ENCODE peak calls at places on chromosomes 4 and X, in six cellular contexts. One of them, this sample, is unnamed.

GRCh38 chrX:122582280-122582679 is 601.8 kb upstream of the GRIA3 start:
- DNase-seq in HepG2: no peak
- DNase-seq in K562: no peak
- DNase-seq in GM12878: no peak
- DNase-seq in H1: no peak
- DNase-seq in SK-N-SH: no peak
- DNase-seq in this sample: no peak

GRCh38 chr4:48635310-48635709 is 144.8 kb downstream of the FRYL start:
- DNase-seq in K562: no peak
- DNase-seq in GM12878: no peak
- DNase-seq in HepG2: peak; percentile 9
- DNase-seq in H1: no peak
- DNase-seq in SK-N-SH: no peak
- DNase-seq in this sample: no peak

GRCh38 chrX:50893466-50893865 is 17.1 kb upstream of the BMP15 start:
- DNase-seq in K562: no peak
- DNase-seq in SK-N-SH: no peak
- DNase-seq in H1: no peak
- DNase-seq in GM12878: no peak
- DNase-seq in HepG2: no peak
- DNase-seq in this sample: no peak

GRCh38 chrX:107626916-107627315 is 1.4 kb upstream of the PRPS1 start:
- DNase-seq in GM12878: no peak
- DNase-seq in K562: no peak
- DNase-seq in SK-N-SH: no peak
- DNase-seq in HepG2: no peak
- DNase-seq in H1: no peak
- DNase-seq in this sample: no peak

GRCh38 chrX:125205084-125205917 is 114.4 kb upstream of the TEX13C start:
- DNase-seq in GM12878: no peak
- DNase-seq in SK-N-SH: peak; percentile 33
- DNase-seq in H1: peak; percentile 57
- DNase-seq in HepG2: no peak
- DNase-seq in K562: no peak
- DNase-seq in this sample: peak; percentile 27

GRCh38 chr4:113232194-113232593 is 182.7 kb downstream of the ANK2 start:
- DNase-seq in H1: no peak
- DNase-seq in SK-N-SH: no peak
- DNase-seq in HepG2: no peak
- DNase-seq in K562: no peak
- DNase-seq in GM12878: no peak
- DNase-seq in this sample: no peak

GRCh38 chr4:159097144-159097543 is 5.7 kb upstream of the RAPGEF2 start:
- DNase-seq in GM12878: no peak
- DNase-seq in SK-N-SH: no peak
- DNase-seq in HepG2: no peak
- DNase-seq in K562: no peak
- DNase-seq in H1: no peak
- DNase-seq in this sample: no peak

GRCh38 chr4:25770844-25771243 is 91.9 kb downstream of the SEL1L3 start:
- DNase-seq in HepG2: no peak
- DNase-seq in GM12878: no peak
- DNase-seq in H1: no peak
- DNase-seq in SK-N-SH: no peak
- DNase-seq in K562: no peak
- DNase-seq in this sample: no peak

GRCh38 chrX:112849010-112849409 is 8.4 kb upstream of the AMOT start:
- DNase-seq in HepG2: no peak
- DNase-seq in K562: no peak
- DNase-seq in GM12878: no peak
- DNase-seq in H1: no peak
- DNase-seq in SK-N-SH: peak; percentile 30
- DNase-seq in this sample: no peak

GRCh38 chr4:25345880-25346279 is 31.2 kb upstream of the ANAPC4 start:
- DNase-seq in K562: no peak
- DNase-seq in SK-N-SH: no peak
- DNase-seq in H1: no peak
- DNase-seq in HepG2: no peak
- DNase-seq in GM12878: no peak
- DNase-seq in this sample: no peak

GRCh38 chr4:169229571-169230028 is 41.2 kb downstream of the SH3RF1 start:
- DNase-seq in K562: no peak
- DNase-seq in H1: no peak
- DNase-seq in GM12878: no peak
- DNase-seq in HepG2: no peak
- DNase-seq in SK-N-SH: no peak
- DNase-seq in this sample: no peak

GRCh38 chr4:170259631-170260153 is 169.9 kb upstream of the AADAT start:
- DNase-seq in SK-N-SH: peak; percentile 61
- DNase-seq in GM12878: peak; percentile 65
- DNase-seq in K562: peak; percentile 62
- DNase-seq in H1: peak; percentile 89
- DNase-seq in HepG2: peak; percentile 92
- DNase-seq in this sample: peak; percentile 87

GRCh38 chr4:509374-509676 is 10.3 kb downstream of the PIGG start:
- DNase-seq in H1: no peak
- DNase-seq in GM12878: no peak
- DNase-seq in K562: no peak
- DNase-seq in HepG2: no peak
- DNase-seq in SK-N-SH: no peak
- DNase-seq in this sample: no peak

DNA sequence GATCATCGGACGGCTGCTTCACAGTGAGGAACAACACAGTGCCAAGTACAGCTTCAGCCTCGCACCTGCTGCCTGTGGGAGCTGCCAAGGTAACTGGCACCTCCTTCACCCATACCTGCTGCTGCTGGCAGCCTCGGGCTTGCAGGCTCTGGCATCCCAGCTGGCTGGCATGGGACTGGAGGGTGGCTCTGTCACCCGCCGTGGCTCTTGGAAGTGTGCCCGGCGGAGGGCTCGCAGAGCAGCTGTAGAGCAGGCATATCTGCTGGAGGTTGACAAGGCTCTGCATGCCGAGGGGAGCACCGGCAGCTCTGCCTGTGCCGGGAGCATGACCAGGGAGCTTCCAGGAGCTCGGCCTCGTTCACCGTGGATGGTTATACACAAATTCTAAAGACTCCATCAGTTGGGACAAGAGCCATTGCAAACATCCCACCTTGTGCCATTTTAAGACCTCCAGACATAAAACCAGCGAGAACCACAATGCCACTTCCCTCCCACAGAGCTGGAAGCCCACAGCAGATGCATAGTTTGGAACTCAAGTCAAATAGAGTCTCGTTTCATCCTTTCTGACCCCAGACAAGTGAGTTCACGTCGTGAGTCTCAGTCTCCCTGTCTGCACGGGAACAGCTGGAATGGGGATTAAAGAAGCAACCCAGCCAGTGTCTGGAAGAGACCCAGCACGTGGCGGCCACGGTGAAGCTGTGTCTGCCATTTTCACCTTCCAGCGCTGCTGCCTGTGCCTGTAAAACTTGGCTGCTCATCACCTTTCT is 84.3 kb upstream of the PSAPL1 start:
- DNase-seq in SK-N-SH: peak; percentile 84
- DNase-seq in K562: no peak
- DNase-seq in H1: no peak
- DNase-seq in HepG2: no peak
- DNase-seq in GM12878: no peak
- DNase-seq in this sample: no peak
- TF ChIP-seq CTCF in SK-N-SH: no peak
- TF ChIP-seq CTCF in K562: no peak
- TF ChIP-seq CTCF in H1: no peak
- TF ChIP-seq CTCF in HepG2: no peak
- TF ChIP-seq CTCF in GM12878: no peak
- TF ChIP-seq CTCF in this sample: no peak

DNA sequence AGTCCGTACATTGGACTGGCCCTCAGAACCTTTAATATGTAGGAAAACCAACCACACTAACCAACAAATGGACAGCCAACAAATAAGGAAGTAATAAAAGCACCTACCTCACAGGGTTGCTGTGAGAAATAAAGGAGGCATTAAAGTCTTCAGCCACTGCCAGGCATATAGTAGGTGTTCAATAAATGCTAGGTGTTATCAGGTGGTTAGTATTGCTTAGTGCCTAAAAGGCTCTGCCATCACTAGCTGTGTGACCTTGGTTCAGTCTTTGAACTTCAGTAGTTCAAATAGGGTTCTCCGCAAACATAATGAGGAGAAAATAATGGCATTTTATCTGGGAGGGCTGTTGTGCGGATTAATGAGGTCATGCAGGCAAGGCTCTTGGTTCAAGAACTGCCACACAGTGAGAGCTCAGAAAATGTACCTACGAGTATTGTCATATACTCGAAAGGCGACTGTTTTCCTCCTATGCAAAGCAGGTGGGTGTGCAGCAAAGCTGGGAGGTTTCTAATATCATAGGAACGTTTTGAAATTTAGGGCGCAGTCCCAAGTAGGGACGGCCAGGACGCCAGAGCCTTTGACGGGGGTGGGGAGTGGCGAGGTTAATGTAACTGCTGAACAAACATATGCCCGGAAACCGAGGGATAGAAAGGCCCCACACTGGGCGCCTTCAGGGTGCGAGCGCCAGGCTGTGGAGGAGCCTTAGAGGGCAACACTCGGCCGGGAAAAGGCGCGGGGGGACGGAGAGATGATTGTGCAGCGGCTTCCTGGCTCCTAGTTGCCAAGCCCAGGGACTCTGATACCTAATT is 7.0 kb upstream of the GSX2 start:
- DNase-seq in HepG2: no peak
- DNase-seq in K562: no peak
- DNase-seq in H1: no peak
- DNase-seq in SK-N-SH: no peak
- DNase-seq in GM12878: no peak
- DNase-seq in this sample: no peak
- H3K4me3 ChIP-seq in HepG2: no peak overlapping the region
- H3K4me3 ChIP-seq in K562: no peak overlapping the region
- H3K4me3 ChIP-seq in H1: peak overlapping the region; percentile 29
- H3K4me3 ChIP-seq in SK-N-SH: no peak overlapping the region
- H3K4me3 ChIP-seq in GM12878: no peak overlapping the region
- H3K4me3 ChIP-seq in this sample: no peak overlapping the region

GRCh38 chrX:85375333-85375738 is 4.1 kb downstream of the POF1B start:
- DNase-seq in SK-N-SH: peak; percentile 30
- DNase-seq in H1: no peak
- DNase-seq in GM12878: no peak
- DNase-seq in HepG2: no peak
- DNase-seq in K562: no peak
- DNase-seq in this sample: no peak

GRCh38 chrX:85381602-85382001 is 2.1 kb upstream of the POF1B start:
- DNase-seq in GM12878: no peak
- DNase-seq in H1: no peak
- DNase-seq in SK-N-SH: no peak
- DNase-seq in K562: no peak
- DNase-seq in HepG2: no peak
- DNase-seq in this sample: no peak

GRCh38 chrX:85379174-85379907 is at the start of gene POF1B:
- DNase-seq in HepG2: no peak
- DNase-seq in H1: no peak
- DNase-seq in SK-N-SH: no peak
- DNase-seq in K562: no peak
- DNase-seq in GM12878: peak; percentile 23
- DNase-seq in this sample: no peak
- TF ChIP-seq GABPA in HepG2: no peak
- TF ChIP-seq GABPA in H1: no peak
- TF ChIP-seq GABPA in SK-N-SH: no peak
- TF ChIP-seq GABPA in K562: no peak
- TF ChIP-seq GABPA in GM12878: no peak
- TF ChIP-seq GABPA in this sample: no peak

DNA sequence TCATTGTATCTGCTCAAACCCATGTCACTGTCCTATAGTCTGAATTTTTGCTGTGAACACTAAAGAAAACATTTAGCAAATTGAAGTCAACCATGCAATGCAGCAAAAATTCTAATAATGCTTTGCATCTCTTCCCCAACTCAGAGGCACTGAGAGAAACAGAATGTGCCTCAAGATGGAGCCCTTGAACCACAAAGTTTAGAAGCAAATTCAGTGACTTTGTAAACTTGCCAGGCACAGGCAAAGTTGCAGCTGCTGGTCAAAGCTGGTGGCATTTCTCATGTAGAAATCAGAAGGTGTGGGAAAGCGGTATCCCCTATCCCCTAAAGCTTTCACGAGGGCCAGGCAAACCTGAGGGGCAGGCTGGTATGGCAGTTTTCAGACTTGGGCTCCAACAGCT is 121.7 kb upstream of the DIPK2B start:
- DNase-seq in K562: no peak
- DNase-seq in H1: peak; percentile 39
- DNase-seq in SK-N-SH: no peak
- DNase-seq in GM12878: no peak
- DNase-seq in HepG2: peak; percentile 37
- DNase-seq in this sample: peak; percentile 1
- TF ChIP-seq CTCF in K562: no peak
- TF ChIP-seq CTCF in H1: no peak
- TF ChIP-seq CTCF in SK-N-SH: peak; percentile 84
- TF ChIP-seq CTCF in GM12878: peak; percentile 25
- TF ChIP-seq CTCF in HepG2: peak; percentile 60
- TF ChIP-seq CTCF in this sample: no peak

GRCh38 chr4:139973611-139974010 is 180.4 kb downstream of the MAML3 start:
- DNase-seq in GM12878: no peak
- DNase-seq in K562: no peak
- DNase-seq in HepG2: no peak
- DNase-seq in H1: no peak
- DNase-seq in SK-N-SH: no peak
- DNase-seq in this sample: no peak

GRCh38 chr4:139968831-139969230 is 185.2 kb downstream of the MAML3 start:
- DNase-seq in H1: no peak
- DNase-seq in SK-N-SH: no peak
- DNase-seq in K562: no peak
- DNase-seq in HepG2: no peak
- DNase-seq in GM12878: no peak
- DNase-seq in this sample: no peak

GRCh38 chr4:139973015-139973414 is 181.0 kb downstream of the MAML3 start:
- DNase-seq in SK-N-SH: no peak
- DNase-seq in H1: no peak
- DNase-seq in K562: no peak
- DNase-seq in HepG2: no peak
- DNase-seq in GM12878: no peak
- DNase-seq in this sample: no peak

GRCh38 chr4:139969635-139970266 is 184.2 kb downstream of the MAML3 start:
- DNase-seq in K562: no peak
- DNase-seq in GM12878: no peak
- DNase-seq in HepG2: no peak
- DNase-seq in SK-N-SH: no peak
- DNase-seq in H1: no peak
- DNase-seq in this sample: no peak

GRCh38 chr4:139972305-139972704 is 181.7 kb downstream of the MAML3 start:
- DNase-seq in GM12878: no peak
- DNase-seq in H1: no peak
- DNase-seq in HepG2: no peak
- DNase-seq in SK-N-SH: no peak
- DNase-seq in K562: no peak
- DNase-seq in this sample: no peak
- H3K4me3 ChIP-seq in GM12878: no peak overlapping the region
- H3K4me3 ChIP-seq in H1: no peak overlapping the region
- H3K4me3 ChIP-seq in HepG2: no peak overlapping the region
- H3K4me3 ChIP-seq in SK-N-SH: no peak overlapping the region
- H3K4me3 ChIP-seq in K562: no peak overlapping the region
- H3K4me3 ChIP-seq in this sample: no peak overlapping the region

GRCh38 chr4:75502671-75503070 is 11.5 kb downstream of the RCHY1 start:
- DNase-seq in H1: no peak
- DNase-seq in HepG2: no peak
- DNase-seq in SK-N-SH: no peak
- DNase-seq in K562: no peak
- DNase-seq in GM12878: no peak
- DNase-seq in this sample: no peak
- TF ChIP-seq GABPA in H1: no peak
- TF ChIP-seq GABPA in HepG2: no peak
- TF ChIP-seq GABPA in SK-N-SH: no peak
- TF ChIP-seq GABPA in K562: no peak
- TF ChIP-seq GABPA in GM12878: no peak
- TF ChIP-seq GABPA in this sample: no peak

This sample was measured in HL-60.